ENCODE peak calls at places on chromosomes 16 and 17, in five cellular contexts. D is RPMI8226, T is neural crest cell, B is mesothelial cell of epicardium, K is DMS 273 treated with DMSO at 0.1 percent for 48 hours. N is an unnamed sample.

GRCh38 chr16:31118223-31119155 is 1.0 kb downstream of the KAT8 start:
- DNase-seq in K (no peak), B (no peak), T (no peak), D (no peak), N (no peak)

GRCh38 chr16:17001471-17001870 is 469.3 kb downstream of the XYLT1 start:
- DNase-seq in K (no peak), B (no peak), T (no peak), D (no peak), N (no peak)

GRCh38 chr16:12182202-12182601 is 205.7 kb downstream of the SNX29 start:
- DNase-seq in K (no peak), T (no peak), B (no peak), D (no peak), N (no peak)

GRCh38 chr17:20302191-20302917 is 165.0 kb downstream of the LGALS9B start:
- DNase-seq in D (peak), K (no peak), B (no peak), T (no peak), N (no peak)

GRCh38 chr17:8175795-8176196 is 384 bp downstream of the TMEM107 start:
- DNase-seq in T (no peak), B (no peak), K (no peak), D (peak), N (no peak)

GRCh38 chr16:85259115-85259830 is 147.0 kb upstream of the CIBAR2 start:
- DNase-seq in D (peak), K (peak), T (no peak), B (no peak), N (no peak)

GRCh38 chr16:79328327-79329162 is 272.0 kb downstream of the MAF start:
- DNase-seq in K (no peak), B (no peak), T (no peak), D (peak), N (no peak)

GRCh38 chr16:84806256-84806889 is 13.4 kb upstream of the CRISPLD2 start:
- DNase-seq in B (no peak), K (no peak), D (peak), T (no peak), N (no peak)

GRCh38 chr17:29155235-29155965 is 24.8 kb downstream of the MYO18A start:
- DNase-seq in T (no peak), D (peak), K (no peak), B (no peak), N (no peak)

GRCh38 chr17:17750881-17751280 is 69.6 kb downstream of the RAI1 start:
- DNase-seq in D (no peak), B (no peak), K (no peak), T (no peak), N (peak)

GRCh38 chr16:89697161-89697615 is 4.3 kb downstream of the SPATA2L start:
- DNase-seq in T (no peak), K (no peak), D (no peak), B (no peak), N (no peak)

GRCh38 chr17:4475001-4475400 is 23.7 kb upstream of the SPNS2 start:
- DNase-seq in D (no peak), T (no peak), K (no peak), B (no peak), N (no peak)

GRCh38 chr17:71522383-71522782 is 598.4 kb upstream of the SOX9 start:
- DNase-seq in T (no peak), D (no peak), K (no peak), B (no peak), N (no peak)

GRCh38 chr16:424623-425081 is 797 bp upstream of the RAB11FIP3 start:
- DNase-seq in B (peak), K (no peak), T (no peak), D (peak), N (no peak)

GRCh38 chr16:12798171-12798570 is 5.5 kb downstream of the CPPED1 start:
- DNase-seq in D (no peak), B (no peak), T (no peak), K (no peak), N (no peak)

GRCh38 chr16:30068750-30069574 is 3.4 kb downstream of the ALDOA start:
- DNase-seq in K (no peak), B (no peak), T (no peak), D (peak), N (no peak)

GRCh38 chr16:27237229-27238015 is 31.1 kb downstream of the NSMCE1 start:
- DNase-seq in D (no peak), B (no peak), T (no peak), K (no peak), N (no peak)

GRCh38 chr16:11084484-11085024 is 140.2 kb downstream of the CLEC16A start:
- DNase-seq in T (no peak), K (no peak), D (no peak), B (no peak), N (no peak)

GRCh38 chr17:47076171-47076570 is 97.1 kb upstream of the RPRML start:
- DNase-seq in B (no peak), D (no peak), T (no peak), K (no peak), N (no peak)

GRCh38 chr17:16048797-16049449 is 49.3 kb downstream of the TTC19 start:
- DNase-seq in D (no peak), K (no peak), B (no peak), T (no peak), N (no peak)

GRCh38 chr17:64036198-64036922 is 15.9 kb upstream of the ICAM2 start:
- DNase-seq in K (no peak), T (no peak), B (no peak), D (no peak), N (no peak)

GRCh38 chr16:84774810-84775209 is 45.0 kb upstream of the CRISPLD2 start:
- DNase-seq in B (no peak), T (no peak), K (no peak), D (no peak), N (no peak)

GRCh38 chr16:27660507-27660906 is 110.6 kb downstream of the KATNIP start:
- DNase-seq in T (no peak), B (no peak), K (no peak), D (no peak), N (no peak)

GRCh38 chr17:2689411-2690164 is 22.0 kb downstream of the CLUH start:
- DNase-seq in D (no peak), B (no peak), K (no peak), T (no peak), N (no peak)